ENCODE peak calls at places on chromosomes 4 and X, in six cellular contexts. M is endodermal cell, O is BJ, N is kidney epithelial cell, E is brain microvascular endothelial cell, F is esophagus squamous epithelium. D is an unnamed sample.

GRCh38 chr4:9771069-9771468 is 10.4 kb upstream of the DRD5 start:
- DNase-seq in E (no peak), O (no peak), M (no peak), N (no peak), F (no peak), D (no peak)

GRCh38 chr4:184745747-184746531 is 12.0 kb upstream of the CENPU start:
- DNase-seq in M (peak; percentile 87), O (no peak), E (peak; percentile 75), N (peak; percentile 47), F (no peak), D (no peak)

GRCh38 chrX:107599371-107599970 is 28.8 kb upstream of the PRPS1 start:
- DNase-seq in F (no peak), E (no peak), O (no peak), N (no peak), M (no peak), D (no peak)

GRCh38 chr4:2364654-2365053 is 53.8 kb downstream of the ZFYVE28 start:
- DNase-seq in N (no peak), M (peak; percentile 36), F (no peak), O (peak; percentile 4), E (peak; percentile 35), D (no peak)

GRCh38 chr4:20381005-20381404 is 129.3 kb downstream of the SLIT2 start:
- DNase-seq in F (no peak), O (no peak), E (no peak), N (no peak), M (no peak), D (no peak)

GRCh38 chr4:57146444-57146843 is 36.3 kb upstream of the IGFBP7 start:
- DNase-seq in N (no peak), E (no peak), M (no peak), O (no peak), F (no peak), D (no peak)

GRCh38 chrX:130393451-130394074 is 8.1 kb upstream of the GPR119 start:
- DNase-seq in N (no peak), F (no peak), E (peak; percentile 22), M (peak; percentile 83), O (no peak), D (peak; percentile 29)

GRCh38 chrX:52933976-52934703 is 24.2 kb downstream of the FAM156A start:
- DNase-seq in F (no peak), E (no peak), N (no peak), O (no peak), M (no peak), D (no peak)

GRCh38 chrX:20056704-20057103 is 60.0 kb downstream of the MAP7D2 start:
- DNase-seq in E (no peak), O (no peak), N (peak; percentile 38), M (no peak), F (no peak), D (no peak)

GRCh38 chr4:140800686-140801085 is 44.5 kb upstream of the TBC1D9 start:
- DNase-seq in E (no peak), O (no peak), M (no peak), F (no peak), N (no peak), D (no peak)

GRCh38 chr4:149835280-149835679 is 19.6 kb upstream of the IQCM start:
- DNase-seq in F (no peak), O (no peak), E (no peak), M (peak; percentile 54), N (no peak), D (no peak)

GRCh38 chr4:149831656-149832208 is 16.1 kb upstream of the IQCM start:
- DNase-seq in O (no peak), F (no peak), M (no peak), E (no peak), N (no peak), D (no peak)

GRCh38 chr4:149825336-149825735 is 9.7 kb upstream of the IQCM start:
- DNase-seq in F (no peak), M (no peak), N (no peak), O (no peak), E (no peak), D (no peak)

GRCh38 chr4:149836546-149836945 is 20.9 kb upstream of the IQCM start:
- DNase-seq in O (no peak), F (no peak), N (no peak), M (no peak), E (no peak), D (peak; percentile 10)

DNA sequence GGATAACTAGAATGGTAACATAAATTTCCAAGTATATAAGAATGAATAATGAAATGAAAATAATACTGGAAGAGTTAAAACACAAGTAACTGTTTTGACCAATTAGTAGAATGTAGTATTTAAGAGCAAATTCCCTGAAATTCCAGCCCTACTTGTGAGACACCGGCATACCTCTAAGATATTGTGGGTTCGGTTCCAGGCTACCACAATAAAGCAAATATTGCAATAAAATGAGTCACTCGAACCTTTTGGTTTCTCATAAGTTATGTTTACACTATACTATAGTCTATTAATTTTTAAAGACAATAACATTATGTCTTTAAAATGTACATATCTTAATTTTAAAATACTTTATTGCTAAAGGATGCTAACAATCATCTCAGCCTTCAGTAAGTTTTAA is 15.2 kb upstream of the IQCM start:
- DNase-seq in N (no peak), E (no peak), F (no peak), O (no peak), M (no peak), D (no peak)
- H3K4me3 ChIP-seq in N (no peak overlapping the region), E (no peak overlapping the region), F (no peak overlapping the region), O (no peak overlapping the region), M (no peak overlapping the region), D (no peak overlapping the region)

GRCh38 chrX:47523713-47524166 is 37.3 kb upstream of the ARAF start:
- DNase-seq in M (no peak), F (no peak), E (no peak), N (no peak), O (no peak), D (no peak)
- TF ChIP-seq CTCF in M (no peak), F (no peak), E (no peak), N (no peak), O (no peak), D (no peak)

GRCh38 chrX:103357871-103358270 is 1.6 kb downstream of the TCEAL9 start:
- DNase-seq in M (no peak), O (no peak), N (no peak), F (no peak), E (no peak), D (no peak)
- H3K4me3 ChIP-seq in M (peak overlapping the region; percentile 95), O (peak overlapping the region; percentile 85), N (peak overlapping the region; percentile 90), F (no peak overlapping the region), E (peak overlapping the region; percentile 69), D (no peak overlapping the region)

DNA sequence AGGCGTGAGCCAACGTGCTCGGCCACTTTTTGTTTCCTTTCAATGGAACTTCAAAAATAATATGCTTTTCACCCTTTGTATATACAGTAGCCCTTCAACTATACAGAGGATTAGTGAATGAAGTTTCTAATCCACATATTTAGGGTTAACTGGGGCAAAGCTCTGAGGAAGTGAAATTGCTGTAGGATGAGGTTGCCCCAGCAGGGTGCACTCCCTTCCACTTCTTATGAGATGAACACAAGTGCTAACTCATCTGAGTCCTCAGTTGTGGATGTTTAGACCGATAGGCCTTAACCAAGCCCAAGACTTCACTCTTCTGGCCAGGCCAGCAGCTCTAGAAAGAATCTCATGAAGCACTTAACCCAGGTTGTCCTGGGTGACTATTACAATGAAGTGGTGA is 29.1 kb upstream of the CT55 start:
- DNase-seq in O (no peak), M (no peak), N (no peak), F (no peak), E (no peak), D (no peak)
- TF ChIP-seq CTCF in O (no peak), M (no peak), N (no peak), F (no peak), E (no peak), D (no peak)

GRCh38 chr4:180827610-180828009 is 1415.6 kb upstream of the TENM3 start:
- DNase-seq in F (no peak), N (no peak), E (no peak), M (peak; percentile 43), O (no peak), D (no peak)
- H3K4me3 ChIP-seq in F (peak overlapping the region; percentile 9), N (no peak overlapping the region), E (peak overlapping the region; percentile 45), M (no peak overlapping the region), O (peak overlapping the region; percentile 25), D (no peak overlapping the region)

GRCh38 chr4:81467672-81467964 is 4.1 kb downstream of the RASGEF1B start:
- DNase-seq in F (no peak), O (no peak), E (no peak), M (no peak), N (no peak), D (no peak)
- TF ChIP-seq CTCF in F (no peak), O (no peak), E (no peak), M (no peak), N (no peak), D (no peak)

GRCh38 chr4:162972661-162973202 is 194.0 kb downstream of the NAF1 start:
- DNase-seq in M (no peak), E (no peak), N (no peak), O (no peak), F (no peak), D (no peak)

GRCh38 chr4:162981823-162982222 is 184.9 kb downstream of the NAF1 start:
- DNase-seq in M (no peak), O (no peak), F (no peak), N (no peak), E (no peak), D (no peak)

DNA sequence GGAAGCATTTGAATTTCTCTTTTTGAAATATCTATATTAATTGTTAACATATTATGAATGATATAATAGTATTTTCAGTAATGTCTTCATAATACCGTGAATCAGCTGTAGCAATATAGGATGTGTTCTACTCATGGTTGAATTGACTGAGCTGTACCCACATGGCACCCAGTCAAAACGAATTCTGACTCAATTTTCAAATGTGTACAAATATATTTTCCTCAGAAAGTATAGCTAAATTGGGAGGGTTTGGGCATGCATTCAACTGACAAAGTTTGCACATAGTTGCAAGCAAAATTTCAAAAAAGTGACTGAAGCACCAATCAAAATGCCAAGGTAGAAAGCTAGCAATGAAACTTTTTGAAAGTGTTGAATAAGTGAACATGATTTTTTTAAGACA is 188.9 kb downstream of the NAF1 start:
- DNase-seq in M (no peak), F (no peak), O (no peak), N (no peak), E (no peak), D (no peak)
- H3K4me3 ChIP-seq in M (no peak overlapping the region), F (no peak overlapping the region), O (no peak overlapping the region), N (no peak overlapping the region), E (no peak overlapping the region), D (no peak overlapping the region)

D was measured in AG09309.